ENCODE peak calls at places on chromosomes 2 and 18, in six cellular contexts. H, W, D, R, V and E are unnamed samples.

GRCh38 chr18:3529597-3529996 is 79.6 kb downstream of the TGIF1 start:
- DNase-seq in H (no peak), W (no peak), D (no peak), R (no peak), V (no peak), E (no peak)

GRCh38 chr2:39313575-39313974 is 69.8 kb upstream of the CDKL4 start:
- DNase-seq in H (no peak), W (peak; percentile 85), D (no peak), R (no peak), V (no peak), E (no peak)

GRCh38 chr2:135317375-135317774 is 213.6 kb downstream of the ZRANB3 start:
- DNase-seq in H (no peak), W (no peak), D (no peak), R (no peak), V (no peak), E (no peak)

GRCh38 chr2:44955593-44956449 is 14.3 kb downstream of the SIX3 start:
- DNase-seq in H (peak; percentile 60), W (no peak), D (peak; percentile 94), R (peak; percentile 73), V (peak; percentile 86), E (no peak)

GRCh38 chr2:70808983-70809958 is 11.1 kb downstream of the CLEC4F start:
- DNase-seq in H (no peak), W (no peak), D (no peak), R (no peak), V (no peak), E (no peak)

GRCh38 chr2:59427980-59428379 is 1125.5 kb downstream of the BCL11A start:
- DNase-seq in H (no peak), W (no peak), D (no peak), R (no peak), V (no peak), E (no peak)

GRCh38 chr18:38450876-38451275 is 885.3 kb upstream of the CELF4 start:
- DNase-seq in H (no peak), W (peak; percentile 4), D (no peak), R (no peak), V (no peak), E (no peak)

GRCh38 chr2:46555646-46556205 is 76.4 kb downstream of the TMEM247 start:
- DNase-seq in H (no peak), W (no peak), D (no peak), R (no peak), V (no peak), E (no peak)

GRCh38 chr18:3450358-3451107 is 561 bp downstream of the TGIF1 start:
- DNase-seq in H (peak; percentile 70), W (peak; percentile 72), D (peak; percentile 84), R (peak; percentile 59), V (no peak), E (peak; percentile 93)

DNA sequence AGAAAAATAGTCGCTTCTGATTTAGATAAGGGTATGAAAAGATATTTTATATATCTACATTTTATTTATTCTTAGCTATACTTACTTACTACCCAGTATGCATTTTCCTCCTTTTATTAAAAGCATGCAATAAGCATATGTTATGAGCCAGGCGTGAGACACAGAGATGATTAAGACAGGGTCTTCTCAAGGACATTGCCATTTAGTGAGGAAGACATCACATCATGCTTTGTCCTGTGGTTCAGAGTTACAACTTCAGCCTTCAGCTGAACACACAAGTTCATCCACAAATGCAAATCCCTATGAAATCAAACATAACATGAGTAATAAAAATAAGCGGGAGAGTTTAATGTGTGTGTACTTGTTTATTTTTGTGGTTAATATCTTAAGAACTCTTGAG is 30.2 kb downstream of the GRHL1 start:
- DNase-seq in H (no peak), W (peak; percentile 49), D (no peak), R (no peak), V (no peak), E (no peak)
- H3K4me1 ChIP-seq in H (peaks cover 25% of the 10 kb centered on the region), W (peaks cover 10% of the 10 kb centered on the region), D (no peaks in the 10 kb centered on the region), R (no peaks in the 10 kb centered on the region), V (no peaks in the 10 kb centered on the region), E (peaks cover 19% of the 10 kb centered on the region)

GRCh38 chr18:48160622-48161021 is 230.2 kb upstream of the SMAD2 start:
- DNase-seq in H (no peak), W (no peak), D (no peak), R (no peak), V (no peak), E (no peak)

GRCh38 chr18:48159816-48160215 is 229.4 kb upstream of the SMAD2 start:
- DNase-seq in H (no peak), W (no peak), D (no peak), R (no peak), V (no peak), E (no peak)

GRCh38 chr18:48161201-48161910 is 230.9 kb upstream of the SMAD2 start:
- DNase-seq in H (peak; percentile 80), W (peak; percentile 66), D (peak; percentile 94), R (no peak), V (peak; percentile 82), E (no peak)

GRCh38 chr18:48157956-48158355 is 227.5 kb upstream of the SMAD2 start:
- DNase-seq in H (no peak), W (no peak), D (no peak), R (no peak), V (no peak), E (no peak)

DNA sequence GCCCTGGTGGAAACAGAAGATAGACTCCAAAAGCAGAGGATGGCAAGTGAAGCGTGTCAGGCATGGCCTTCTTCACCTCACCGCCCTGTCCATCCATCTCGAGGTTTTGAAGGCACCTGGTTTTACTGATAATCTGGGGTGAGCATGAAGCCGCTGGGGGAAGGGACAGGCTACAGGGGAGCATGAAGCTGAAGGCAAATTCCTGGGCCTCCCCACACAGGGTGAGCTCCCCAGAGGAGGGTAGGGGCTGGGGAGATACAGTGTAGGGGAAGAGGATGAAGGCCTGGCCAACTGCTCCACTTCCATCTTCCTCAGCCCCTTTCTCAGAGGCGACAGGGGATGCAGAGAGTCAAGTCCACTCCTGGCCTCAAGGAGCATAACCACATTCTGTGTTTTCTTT is 228.3 kb upstream of the SMAD2 start:
- DNase-seq in H (no peak), W (no peak), D (no peak), R (no peak), V (no peak), E (no peak)
- TF ChIP-seq CTCF in H (no peak), W (no peak), D (no peak), R (no peak), V (no peak), E (no peak)

DNA sequence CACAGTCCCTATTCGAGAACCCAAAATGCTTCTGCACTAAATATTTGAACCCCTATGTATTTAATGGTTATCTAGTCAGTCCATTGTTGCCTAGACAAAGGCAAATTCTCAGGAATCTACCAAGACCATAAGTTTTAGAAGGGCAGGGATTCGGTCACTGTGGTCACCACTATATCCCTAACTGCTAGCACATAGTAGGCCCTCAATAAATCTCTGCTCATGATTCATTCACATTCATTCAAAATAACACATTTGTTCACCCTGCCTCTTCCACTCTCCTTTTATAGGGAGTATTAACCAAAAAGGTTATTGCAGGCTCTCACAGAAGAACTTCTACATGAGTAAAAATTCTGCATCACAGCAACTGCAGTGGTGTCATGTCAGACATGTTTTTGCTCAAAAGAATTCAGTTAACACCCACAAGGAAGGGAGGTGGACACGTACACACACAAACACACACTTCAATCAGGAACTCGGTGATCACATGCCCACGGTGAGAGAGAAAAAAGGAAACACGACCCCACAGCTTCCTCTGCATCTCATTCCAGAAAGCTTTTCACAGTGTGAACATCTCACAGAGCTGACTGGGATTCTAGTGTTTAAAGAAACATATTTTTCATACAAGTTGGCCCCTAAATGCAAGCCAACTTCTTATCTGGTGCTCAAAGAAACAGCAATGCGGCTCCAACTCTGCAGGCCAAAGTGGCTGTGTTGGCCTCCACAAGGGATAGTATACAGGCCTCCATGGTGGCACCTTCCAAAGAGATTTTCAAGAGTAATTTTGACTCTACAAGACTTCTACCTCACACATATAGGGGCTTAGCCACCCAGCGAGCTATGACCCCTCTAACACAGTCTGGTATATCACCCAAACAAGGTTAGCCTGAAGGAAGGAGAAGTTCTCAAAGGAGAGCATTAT is 98.0 kb downstream of the ANKRD44 start:
- DNase-seq in H (no peak), W (peak; percentile 54), D (no peak), R (peak; percentile 59), V (no peak), E (no peak)
- H3K4me1 ChIP-seq in H (peaks cover 16% of the 10 kb centered on the region), W (peaks cover 3% of the 10 kb centered on the region), D (peaks cover 8% of the 10 kb centered on the region), R (peaks cover 100% of the 10 kb centered on the region), V (no peaks in the 10 kb centered on the region), E (peaks cover 37% of the 10 kb centered on the region)

DNA sequence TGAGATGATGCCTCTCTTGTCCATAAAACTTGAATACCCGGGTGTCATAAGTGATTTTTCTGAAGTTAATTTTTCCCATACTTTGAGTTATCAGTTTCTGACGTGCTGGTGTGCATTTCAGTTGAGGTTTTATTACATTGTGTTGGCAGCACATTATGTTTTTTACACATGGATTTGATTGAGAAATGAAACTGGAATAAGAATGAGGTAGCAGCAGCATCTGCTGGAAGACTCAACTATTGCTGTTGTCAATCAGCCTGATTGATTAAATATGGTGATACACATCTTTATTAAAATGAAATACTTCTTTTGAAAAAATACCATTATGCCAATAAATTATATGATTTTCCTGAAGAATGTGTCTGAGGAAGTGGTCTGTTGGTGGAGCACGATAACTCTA is 60.5 kb downstream of the INSIG2 start:
- DNase-seq in H (no peak), W (no peak), D (no peak), R (no peak), V (no peak), E (no peak)
- TF ChIP-seq CTCF in H (peak; percentile 25), W (no peak), D (no peak), R (no peak), V (no peak), E (no peak)

GRCh38 chr2:218226903-218227302 is 9.9 kb downstream of the ARPC2 start:
- DNase-seq in H (no peak), W (no peak), D (no peak), R (no peak), V (no peak), E (no peak)
- H3K4me1 ChIP-seq in H (peaks cover 25% of the 10 kb centered on the region), W (peaks cover 19% of the 10 kb centered on the region), D (peaks cover 16% of the 10 kb centered on the region), R (peaks cover 75% of the 10 kb centered on the region), V (no peaks in the 10 kb centered on the region), E (peaks cover 62% of the 10 kb centered on the region)

GRCh38 chr2:108194409-108195132 is 45.2 kb upstream of the SULT1C3 start:
- DNase-seq in H (no peak), W (no peak), D (no peak), R (no peak), V (no peak), E (no peak)
- TF ChIP-seq CTCF in H (no peak), W (peak; percentile 35), D (peak; percentile 29), R (peak; percentile 83), V (peak; percentile 58), E (no peak)

GRCh38 chr18:49529596-49529995 is 32.3 kb upstream of the LIPG start:
- DNase-seq in H (no peak), W (no peak), D (no peak), R (no peak), V (no peak), E (no peak)
- H3K4me1 ChIP-seq in H (no peaks in the 10 kb centered on the region), W (no peaks in the 10 kb centered on the region), D (no peaks in the 10 kb centered on the region), R (no peaks in the 10 kb centered on the region), V (peaks cover 3% of the 10 kb centered on the region), E (no peaks in the 10 kb centered on the region)